ENCODE peak calls at places on chromosomes 16 and 17, in six cellular contexts. One of them, this sample, is unnamed.

GRCh38 chr16:87685766-87686165 is 80.0 kb downstream of the KLHDC4 start:
- DNase-seq in HS-5: no peak
- DNase-seq in stimulated activated CD8-positive, alpha-beta memory T cell treated with anti-CD3 and anti-CD28 coated beads, Interleukin-4, amount 100 ng/mL, for 24 hours: no peak
- DNase-seq in activated gamma-delta T cell treated with Interleukin-2 at 50 U/mL for 16 hours: no peak
- DNase-seq in activated naive CD8-positive, alpha-beta T cell treated with anti-CD3 and anti-CD28 coated beads, Interleukin-2, amount 50 U/mL, for 24 hours: no peak
- DNase-seq in occipital lobe: no peak
- DNase-seq in this sample: no peak

GRCh38 chr17:68710976-68711375 is 109.8 kb upstream of the FAM20A start:
- DNase-seq in HS-5: no peak
- DNase-seq in occipital lobe: no peak
- DNase-seq in stimulated activated CD8-positive, alpha-beta memory T cell treated with anti-CD3 and anti-CD28 coated beads, Interleukin-4, amount 100 ng/mL, for 24 hours: no peak
- DNase-seq in activated naive CD8-positive, alpha-beta T cell treated with anti-CD3 and anti-CD28 coated beads, Interleukin-2, amount 50 U/mL, for 24 hours: no peak
- DNase-seq in activated gamma-delta T cell treated with Interleukin-2 at 50 U/mL for 16 hours: no peak
- DNase-seq in this sample: no peak

GRCh38 chr17:63609820-63610573 is 9.3 kb downstream of the TACO1 start:
- DNase-seq in stimulated activated CD8-positive, alpha-beta memory T cell treated with anti-CD3 and anti-CD28 coated beads, Interleukin-4, amount 100 ng/mL, for 24 hours: no peak
- DNase-seq in activated naive CD8-positive, alpha-beta T cell treated with anti-CD3 and anti-CD28 coated beads, Interleukin-2, amount 50 U/mL, for 24 hours: no peak
- DNase-seq in activated gamma-delta T cell treated with Interleukin-2 at 50 U/mL for 16 hours: peak
- DNase-seq in occipital lobe: no peak
- DNase-seq in HS-5: no peak
- DNase-seq in this sample: no peak

GRCh38 chr16:54397190-54397835 is 110.7 kb upstream of the IRX3 start:
- DNase-seq in activated naive CD8-positive, alpha-beta T cell treated with anti-CD3 and anti-CD28 coated beads, Interleukin-2, amount 50 U/mL, for 24 hours: no peak
- DNase-seq in HS-5: no peak
- DNase-seq in occipital lobe: no peak
- DNase-seq in stimulated activated CD8-positive, alpha-beta memory T cell treated with anti-CD3 and anti-CD28 coated beads, Interleukin-4, amount 100 ng/mL, for 24 hours: no peak
- DNase-seq in activated gamma-delta T cell treated with Interleukin-2 at 50 U/mL for 16 hours: no peak
- DNase-seq in this sample: no peak

GRCh38 chr16:5504028-5504758 is 406.6 kb upstream of the EEF2KMT start:
- DNase-seq in activated naive CD8-positive, alpha-beta T cell treated with anti-CD3 and anti-CD28 coated beads, Interleukin-2, amount 50 U/mL, for 24 hours: no peak
- DNase-seq in HS-5: no peak
- DNase-seq in stimulated activated CD8-positive, alpha-beta memory T cell treated with anti-CD3 and anti-CD28 coated beads, Interleukin-4, amount 100 ng/mL, for 24 hours: no peak
- DNase-seq in occipital lobe: peak
- DNase-seq in activated gamma-delta T cell treated with Interleukin-2 at 50 U/mL for 16 hours: no peak
- DNase-seq in this sample: no peak

GRCh38 chr17:5500804-5501391 is 14.5 kb downstream of the MIS12 start:
- DNase-seq in occipital lobe: peak
- DNase-seq in stimulated activated CD8-positive, alpha-beta memory T cell treated with anti-CD3 and anti-CD28 coated beads, Interleukin-4, amount 100 ng/mL, for 24 hours: peak
- DNase-seq in HS-5: no peak
- DNase-seq in activated naive CD8-positive, alpha-beta T cell treated with anti-CD3 and anti-CD28 coated beads, Interleukin-2, amount 50 U/mL, for 24 hours: peak
- DNase-seq in activated gamma-delta T cell treated with Interleukin-2 at 50 U/mL for 16 hours: peak
- DNase-seq in this sample: peak

GRCh38 chr17:80393491-80393890 is 21.5 kb upstream of the ENDOV start:
- DNase-seq in activated naive CD8-positive, alpha-beta T cell treated with anti-CD3 and anti-CD28 coated beads, Interleukin-2, amount 50 U/mL, for 24 hours: no peak
- DNase-seq in stimulated activated CD8-positive, alpha-beta memory T cell treated with anti-CD3 and anti-CD28 coated beads, Interleukin-4, amount 100 ng/mL, for 24 hours: no peak
- DNase-seq in activated gamma-delta T cell treated with Interleukin-2 at 50 U/mL for 16 hours: no peak
- DNase-seq in HS-5: no peak
- DNase-seq in occipital lobe: no peak
- DNase-seq in this sample: no peak

GRCh38 chr17:50620848-50621247 is 13.8 kb upstream of the ABCC3 start:
- DNase-seq in stimulated activated CD8-positive, alpha-beta memory T cell treated with anti-CD3 and anti-CD28 coated beads, Interleukin-4, amount 100 ng/mL, for 24 hours: no peak
- DNase-seq in activated naive CD8-positive, alpha-beta T cell treated with anti-CD3 and anti-CD28 coated beads, Interleukin-2, amount 50 U/mL, for 24 hours: no peak
- DNase-seq in activated gamma-delta T cell treated with Interleukin-2 at 50 U/mL for 16 hours: no peak
- DNase-seq in occipital lobe: peak
- DNase-seq in HS-5: no peak
- DNase-seq in this sample: no peak

GRCh38 chr17:67700037-67700436 is 17.7 kb upstream of the NOL11 start:
- DNase-seq in occipital lobe: no peak
- DNase-seq in activated naive CD8-positive, alpha-beta T cell treated with anti-CD3 and anti-CD28 coated beads, Interleukin-2, amount 50 U/mL, for 24 hours: no peak
- DNase-seq in HS-5: no peak
- DNase-seq in stimulated activated CD8-positive, alpha-beta memory T cell treated with anti-CD3 and anti-CD28 coated beads, Interleukin-4, amount 100 ng/mL, for 24 hours: no peak
- DNase-seq in activated gamma-delta T cell treated with Interleukin-2 at 50 U/mL for 16 hours: no peak
- DNase-seq in this sample: no peak

GRCh38 chr17:72119963-72120877 is 600 bp upstream of the SOX9 start:
- DNase-seq in stimulated activated CD8-positive, alpha-beta memory T cell treated with anti-CD3 and anti-CD28 coated beads, Interleukin-4, amount 100 ng/mL, for 24 hours: no peak
- DNase-seq in activated gamma-delta T cell treated with Interleukin-2 at 50 U/mL for 16 hours: no peak
- DNase-seq in HS-5: no peak
- DNase-seq in activated naive CD8-positive, alpha-beta T cell treated with anti-CD3 and anti-CD28 coated beads, Interleukin-2, amount 50 U/mL, for 24 hours: no peak
- DNase-seq in occipital lobe: no peak
- DNase-seq in this sample: peak

GRCh38 chr16:52050418-52050817 is 496.5 kb downstream of the TOX3 start:
- DNase-seq in occipital lobe: no peak
- DNase-seq in HS-5: no peak
- DNase-seq in activated naive CD8-positive, alpha-beta T cell treated with anti-CD3 and anti-CD28 coated beads, Interleukin-2, amount 50 U/mL, for 24 hours: no peak
- DNase-seq in activated gamma-delta T cell treated with Interleukin-2 at 50 U/mL for 16 hours: no peak
- DNase-seq in stimulated activated CD8-positive, alpha-beta memory T cell treated with anti-CD3 and anti-CD28 coated beads, Interleukin-4, amount 100 ng/mL, for 24 hours: no peak
- DNase-seq in this sample: peak

GRCh38 chr17:7862692-7863437 is 5.1 kb downstream of the CYB5D1 start:
- DNase-seq in HS-5: no peak
- DNase-seq in activated naive CD8-positive, alpha-beta T cell treated with anti-CD3 and anti-CD28 coated beads, Interleukin-2, amount 50 U/mL, for 24 hours: peak
- DNase-seq in activated gamma-delta T cell treated with Interleukin-2 at 50 U/mL for 16 hours: peak
- DNase-seq in occipital lobe: no peak
- DNase-seq in stimulated activated CD8-positive, alpha-beta memory T cell treated with anti-CD3 and anti-CD28 coated beads, Interleukin-4, amount 100 ng/mL, for 24 hours: no peak
- DNase-seq in this sample: peak

GRCh38 chr16:84548971-84549844 is 44.7 kb upstream of the MEAK7 start:
- DNase-seq in stimulated activated CD8-positive, alpha-beta memory T cell treated with anti-CD3 and anti-CD28 coated beads, Interleukin-4, amount 100 ng/mL, for 24 hours: peak
- DNase-seq in HS-5: no peak
- DNase-seq in activated naive CD8-positive, alpha-beta T cell treated with anti-CD3 and anti-CD28 coated beads, Interleukin-2, amount 50 U/mL, for 24 hours: peak
- DNase-seq in occipital lobe: no peak
- DNase-seq in activated gamma-delta T cell treated with Interleukin-2 at 50 U/mL for 16 hours: peak
- DNase-seq in this sample: no peak

GRCh38 chr17:73028311-73028755 is 64.2 kb downstream of the SLC39A11 start:
- DNase-seq in activated naive CD8-positive, alpha-beta T cell treated with anti-CD3 and anti-CD28 coated beads, Interleukin-2, amount 50 U/mL, for 24 hours: no peak
- DNase-seq in activated gamma-delta T cell treated with Interleukin-2 at 50 U/mL for 16 hours: no peak
- DNase-seq in HS-5: no peak
- DNase-seq in occipital lobe: no peak
- DNase-seq in stimulated activated CD8-positive, alpha-beta memory T cell treated with anti-CD3 and anti-CD28 coated beads, Interleukin-4, amount 100 ng/mL, for 24 hours: no peak
- DNase-seq in this sample: no peak

GRCh38 chr16:30527635-30528178 is 1.3 kb upstream of the ZNF768 start:
- DNase-seq in activated gamma-delta T cell treated with Interleukin-2 at 50 U/mL for 16 hours: no peak
- DNase-seq in occipital lobe: no peak
- DNase-seq in activated naive CD8-positive, alpha-beta T cell treated with anti-CD3 and anti-CD28 coated beads, Interleukin-2, amount 50 U/mL, for 24 hours: peak
- DNase-seq in stimulated activated CD8-positive, alpha-beta memory T cell treated with anti-CD3 and anti-CD28 coated beads, Interleukin-4, amount 100 ng/mL, for 24 hours: no peak
- DNase-seq in HS-5: no peak
- DNase-seq in this sample: no peak

GRCh38 chr17:9568004-9568403 is 7.6 kb downstream of the STX8 start:
- DNase-seq in activated gamma-delta T cell treated with Interleukin-2 at 50 U/mL for 16 hours: no peak
- DNase-seq in HS-5: no peak
- DNase-seq in activated naive CD8-positive, alpha-beta T cell treated with anti-CD3 and anti-CD28 coated beads, Interleukin-2, amount 50 U/mL, for 24 hours: no peak
- DNase-seq in stimulated activated CD8-positive, alpha-beta memory T cell treated with anti-CD3 and anti-CD28 coated beads, Interleukin-4, amount 100 ng/mL, for 24 hours: no peak
- DNase-seq in occipital lobe: no peak
- DNase-seq in this sample: no peak

GRCh38 chr17:50203086-50203485 is 1.7 kb upstream of the COL1A1 start:
- DNase-seq in occipital lobe: no peak
- DNase-seq in activated naive CD8-positive, alpha-beta T cell treated with anti-CD3 and anti-CD28 coated beads, Interleukin-2, amount 50 U/mL, for 24 hours: no peak
- DNase-seq in HS-5: no peak
- DNase-seq in stimulated activated CD8-positive, alpha-beta memory T cell treated with anti-CD3 and anti-CD28 coated beads, Interleukin-4, amount 100 ng/mL, for 24 hours: no peak
- DNase-seq in activated gamma-delta T cell treated with Interleukin-2 at 50 U/mL for 16 hours: no peak
- DNase-seq in this sample: no peak

GRCh38 chr17:10270258-10270657 is 71.9 kb upstream of the GAS7 start:
- DNase-seq in activated naive CD8-positive, alpha-beta T cell treated with anti-CD3 and anti-CD28 coated beads, Interleukin-2, amount 50 U/mL, for 24 hours: no peak
- DNase-seq in HS-5: no peak
- DNase-seq in occipital lobe: no peak
- DNase-seq in stimulated activated CD8-positive, alpha-beta memory T cell treated with anti-CD3 and anti-CD28 coated beads, Interleukin-4, amount 100 ng/mL, for 24 hours: no peak
- DNase-seq in activated gamma-delta T cell treated with Interleukin-2 at 50 U/mL for 16 hours: no peak
- DNase-seq in this sample: no peak

GRCh38 chr16:48014349-48015135 is 141.3 kb downstream of the ABCC12 start:
- DNase-seq in activated gamma-delta T cell treated with Interleukin-2 at 50 U/mL for 16 hours: no peak
- DNase-seq in occipital lobe: no peak
- DNase-seq in stimulated activated CD8-positive, alpha-beta memory T cell treated with anti-CD3 and anti-CD28 coated beads, Interleukin-4, amount 100 ng/mL, for 24 hours: no peak
- DNase-seq in activated naive CD8-positive, alpha-beta T cell treated with anti-CD3 and anti-CD28 coated beads, Interleukin-2, amount 50 U/mL, for 24 hours: no peak
- DNase-seq in HS-5: no peak
- DNase-seq in this sample: peak

GRCh38 chr16:78705694-78706093 is 606.2 kb downstream of the WWOX start:
- DNase-seq in activated naive CD8-positive, alpha-beta T cell treated with anti-CD3 and anti-CD28 coated beads, Interleukin-2, amount 50 U/mL, for 24 hours: no peak
- DNase-seq in activated gamma-delta T cell treated with Interleukin-2 at 50 U/mL for 16 hours: no peak
- DNase-seq in HS-5: no peak
- DNase-seq in occipital lobe: no peak
- DNase-seq in stimulated activated CD8-positive, alpha-beta memory T cell treated with anti-CD3 and anti-CD28 coated beads, Interleukin-4, amount 100 ng/mL, for 24 hours: no peak
- DNase-seq in this sample: peak

GRCh38 chr16:79833559-79833958 is 233.0 kb upstream of the MAF start:
- DNase-seq in occipital lobe: no peak
- DNase-seq in stimulated activated CD8-positive, alpha-beta memory T cell treated with anti-CD3 and anti-CD28 coated beads, Interleukin-4, amount 100 ng/mL, for 24 hours: no peak
- DNase-seq in activated naive CD8-positive, alpha-beta T cell treated with anti-CD3 and anti-CD28 coated beads, Interleukin-2, amount 50 U/mL, for 24 hours: no peak
- DNase-seq in activated gamma-delta T cell treated with Interleukin-2 at 50 U/mL for 16 hours: no peak
- DNase-seq in HS-5: no peak
- DNase-seq in this sample: no peak

GRCh38 chr17:61556224-61557188 is 34.5 kb downstream of the NACA2 start:
- DNase-seq in activated naive CD8-positive, alpha-beta T cell treated with anti-CD3 and anti-CD28 coated beads, Interleukin-2, amount 50 U/mL, for 24 hours: no peak
- DNase-seq in stimulated activated CD8-positive, alpha-beta memory T cell treated with anti-CD3 and anti-CD28 coated beads, Interleukin-4, amount 100 ng/mL, for 24 hours: no peak
- DNase-seq in activated gamma-delta T cell treated with Interleukin-2 at 50 U/mL for 16 hours: no peak
- DNase-seq in HS-5: no peak
- DNase-seq in occipital lobe: no peak
- DNase-seq in this sample: no peak

GRCh38 chr16:89374393-89374948 is 115.9 kb downstream of the ANKRD11 start:
- DNase-seq in stimulated activated CD8-positive, alpha-beta memory T cell treated with anti-CD3 and anti-CD28 coated beads, Interleukin-4, amount 100 ng/mL, for 24 hours: no peak
- DNase-seq in activated naive CD8-positive, alpha-beta T cell treated with anti-CD3 and anti-CD28 coated beads, Interleukin-2, amount 50 U/mL, for 24 hours: no peak
- DNase-seq in occipital lobe: no peak
- DNase-seq in activated gamma-delta T cell treated with Interleukin-2 at 50 U/mL for 16 hours: no peak
- DNase-seq in HS-5: no peak
- DNase-seq in this sample: no peak

GRCh38 chr17:39617446-39618251 is 9.1 kb upstream of the PPP1R1B start:
- DNase-seq in occipital lobe: peak
- DNase-seq in stimulated activated CD8-positive, alpha-beta memory T cell treated with anti-CD3 and anti-CD28 coated beads, Interleukin-4, amount 100 ng/mL, for 24 hours: peak
- DNase-seq in HS-5: no peak
- DNase-seq in activated naive CD8-positive, alpha-beta T cell treated with anti-CD3 and anti-CD28 coated beads, Interleukin-2, amount 50 U/mL, for 24 hours: peak
- DNase-seq in activated gamma-delta T cell treated with Interleukin-2 at 50 U/mL for 16 hours: peak
- DNase-seq in this sample: peak

GRCh38 chr17:8467527-8467926 is 31.8 kb downstream of the NDEL1 start:
- DNase-seq in occipital lobe: no peak
- DNase-seq in HS-5: no peak
- DNase-seq in activated naive CD8-positive, alpha-beta T cell treated with anti-CD3 and anti-CD28 coated beads, Interleukin-2, amount 50 U/mL, for 24 hours: no peak
- DNase-seq in activated gamma-delta T cell treated with Interleukin-2 at 50 U/mL for 16 hours: no peak
- DNase-seq in stimulated activated CD8-positive, alpha-beta memory T cell treated with anti-CD3 and anti-CD28 coated beads, Interleukin-4, amount 100 ng/mL, for 24 hours: no peak
- DNase-seq in this sample: no peak

GRCh38 chr16:85759631-85760419 is 8.9 kb upstream of the C16orf74 start:
- DNase-seq in activated naive CD8-positive, alpha-beta T cell treated with anti-CD3 and anti-CD28 coated beads, Interleukin-2, amount 50 U/mL, for 24 hours: peak
- DNase-seq in activated gamma-delta T cell treated with Interleukin-2 at 50 U/mL for 16 hours: peak
- DNase-seq in HS-5: no peak
- DNase-seq in occipital lobe: no peak
- DNase-seq in stimulated activated CD8-positive, alpha-beta memory T cell treated with anti-CD3 and anti-CD28 coated beads, Interleukin-4, amount 100 ng/mL, for 24 hours: no peak
- DNase-seq in this sample: no peak

GRCh38 chr17:8153550-8153956 is 1.3 kb upstream of the PER1 start:
- DNase-seq in HS-5: peak
- DNase-seq in stimulated activated CD8-positive, alpha-beta memory T cell treated with anti-CD3 and anti-CD28 coated beads, Interleukin-4, amount 100 ng/mL, for 24 hours: no peak
- DNase-seq in activated naive CD8-positive, alpha-beta T cell treated with anti-CD3 and anti-CD28 coated beads, Interleukin-2, amount 50 U/mL, for 24 hours: peak
- DNase-seq in occipital lobe: peak
- DNase-seq in activated gamma-delta T cell treated with Interleukin-2 at 50 U/mL for 16 hours: no peak
- DNase-seq in this sample: peak

GRCh38 chr16:54487933-54488332 is 201.3 kb upstream of the IRX3 start:
- DNase-seq in activated gamma-delta T cell treated with Interleukin-2 at 50 U/mL for 16 hours: no peak
- DNase-seq in stimulated activated CD8-positive, alpha-beta memory T cell treated with anti-CD3 and anti-CD28 coated beads, Interleukin-4, amount 100 ng/mL, for 24 hours: no peak
- DNase-seq in HS-5: no peak
- DNase-seq in activated naive CD8-positive, alpha-beta T cell treated with anti-CD3 and anti-CD28 coated beads, Interleukin-2, amount 50 U/mL, for 24 hours: no peak
- DNase-seq in occipital lobe: no peak
- DNase-seq in this sample: no peak

GRCh38 chr17:2392252-2393183 is 8.3 kb downstream of the MNT start:
- DNase-seq in occipital lobe: peak
- DNase-seq in HS-5: peak
- DNase-seq in stimulated activated CD8-positive, alpha-beta memory T cell treated with anti-CD3 and anti-CD28 coated beads, Interleukin-4, amount 100 ng/mL, for 24 hours: peak
- DNase-seq in activated naive CD8-positive, alpha-beta T cell treated with anti-CD3 and anti-CD28 coated beads, Interleukin-2, amount 50 U/mL, for 24 hours: peak
- DNase-seq in activated gamma-delta T cell treated with Interleukin-2 at 50 U/mL for 16 hours: peak
- DNase-seq in this sample: peak

GRCh38 chr17:21213491-21214014 is 408 bp downstream of the TMEM11 start:
- DNase-seq in occipital lobe: no peak
- DNase-seq in activated gamma-delta T cell treated with Interleukin-2 at 50 U/mL for 16 hours: no peak
- DNase-seq in activated naive CD8-positive, alpha-beta T cell treated with anti-CD3 and anti-CD28 coated beads, Interleukin-2, amount 50 U/mL, for 24 hours: no peak
- DNase-seq in HS-5: no peak
- DNase-seq in stimulated activated CD8-positive, alpha-beta memory T cell treated with anti-CD3 and anti-CD28 coated beads, Interleukin-4, amount 100 ng/mL, for 24 hours: peak
- DNase-seq in this sample: no peak

GRCh38 chr16:3292604-3293003 is 9.3 kb downstream of the ZNF263 start:
- DNase-seq in occipital lobe: no peak
- DNase-seq in stimulated activated CD8-positive, alpha-beta memory T cell treated with anti-CD3 and anti-CD28 coated beads, Interleukin-4, amount 100 ng/mL, for 24 hours: no peak
- DNase-seq in HS-5: peak
- DNase-seq in activated gamma-delta T cell treated with Interleukin-2 at 50 U/mL for 16 hours: no peak
- DNase-seq in activated naive CD8-positive, alpha-beta T cell treated with anti-CD3 and anti-CD28 coated beads, Interleukin-2, amount 50 U/mL, for 24 hours: no peak
- DNase-seq in this sample: no peak

GRCh38 chr17:61409301-61410099 is 9.9 kb downstream of the TBX2 start:
- DNase-seq in activated gamma-delta T cell treated with Interleukin-2 at 50 U/mL for 16 hours: no peak
- DNase-seq in activated naive CD8-positive, alpha-beta T cell treated with anti-CD3 and anti-CD28 coated beads, Interleukin-2, amount 50 U/mL, for 24 hours: peak
- DNase-seq in HS-5: no peak
- DNase-seq in occipital lobe: no peak
- DNase-seq in stimulated activated CD8-positive, alpha-beta memory T cell treated with anti-CD3 and anti-CD28 coated beads, Interleukin-4, amount 100 ng/mL, for 24 hours: no peak
- DNase-seq in this sample: peak

GRCh38 chr16:6428861-6429260 is 903.8 kb upstream of the RBFOX1 start:
- DNase-seq in activated naive CD8-positive, alpha-beta T cell treated with anti-CD3 and anti-CD28 coated beads, Interleukin-2, amount 50 U/mL, for 24 hours: no peak
- DNase-seq in stimulated activated CD8-positive, alpha-beta memory T cell treated with anti-CD3 and anti-CD28 coated beads, Interleukin-4, amount 100 ng/mL, for 24 hours: no peak
- DNase-seq in occipital lobe: no peak
- DNase-seq in activated gamma-delta T cell treated with Interleukin-2 at 50 U/mL for 16 hours: no peak
- DNase-seq in HS-5: no peak
- DNase-seq in this sample: no peak

GRCh38 chr16:66406534-66407368 is 20.3 kb upstream of the BEAN1 start:
- DNase-seq in activated gamma-delta T cell treated with Interleukin-2 at 50 U/mL for 16 hours: peak
- DNase-seq in activated naive CD8-positive, alpha-beta T cell treated with anti-CD3 and anti-CD28 coated beads, Interleukin-2, amount 50 U/mL, for 24 hours: peak
- DNase-seq in HS-5: peak
- DNase-seq in occipital lobe: peak
- DNase-seq in stimulated activated CD8-positive, alpha-beta memory T cell treated with anti-CD3 and anti-CD28 coated beads, Interleukin-4, amount 100 ng/mL, for 24 hours: peak
- DNase-seq in this sample: peak

GRCh38 chr17:77322534-77323412 is 182.0 kb downstream of the SEC14L1 start:
- DNase-seq in occipital lobe: no peak
- DNase-seq in activated gamma-delta T cell treated with Interleukin-2 at 50 U/mL for 16 hours: peak
- DNase-seq in activated naive CD8-positive, alpha-beta T cell treated with anti-CD3 and anti-CD28 coated beads, Interleukin-2, amount 50 U/mL, for 24 hours: peak
- DNase-seq in stimulated activated CD8-positive, alpha-beta memory T cell treated with anti-CD3 and anti-CD28 coated beads, Interleukin-4, amount 100 ng/mL, for 24 hours: no peak
- DNase-seq in HS-5: peak
- DNase-seq in this sample: peak

GRCh38 chr16:24540575-24541240 is 1.3 kb downstream of the RBBP6 start:
- DNase-seq in stimulated activated CD8-positive, alpha-beta memory T cell treated with anti-CD3 and anti-CD28 coated beads, Interleukin-4, amount 100 ng/mL, for 24 hours: no peak
- DNase-seq in activated naive CD8-positive, alpha-beta T cell treated with anti-CD3 and anti-CD28 coated beads, Interleukin-2, amount 50 U/mL, for 24 hours: peak
- DNase-seq in HS-5: no peak
- DNase-seq in occipital lobe: no peak
- DNase-seq in activated gamma-delta T cell treated with Interleukin-2 at 50 U/mL for 16 hours: no peak
- DNase-seq in this sample: peak

GRCh38 chr16:22648141-22648540 is 137.4 kb downstream of the NPIPB5 start:
- DNase-seq in stimulated activated CD8-positive, alpha-beta memory T cell treated with anti-CD3 and anti-CD28 coated beads, Interleukin-4, amount 100 ng/mL, for 24 hours: no peak
- DNase-seq in activated gamma-delta T cell treated with Interleukin-2 at 50 U/mL for 16 hours: no peak
- DNase-seq in activated naive CD8-positive, alpha-beta T cell treated with anti-CD3 and anti-CD28 coated beads, Interleukin-2, amount 50 U/mL, for 24 hours: no peak
- DNase-seq in occipital lobe: no peak
- DNase-seq in HS-5: no peak
- DNase-seq in this sample: no peak

This sample was measured in Caki2.